ENCODE peak calls at places on chromosomes 6 and 20, in seven cellular contexts. M is neural crest cell, K is ovary, I is EL, F is fibroblast of the conjunctiva, R is B cell, V is LoVo. D is an unnamed sample.

GRCh38 chr6:144417686-144418085 is 132.6 kb downstream of the UTRN start:
- DNase-seq in F (no peak), R (no peak), M (no peak), V (no peak), I (no peak), K (no peak), D (no peak)

GRCh38 chr6:102619585-102619984 is 1226.1 kb downstream of the GRIK2 start:
- DNase-seq in M (no peak), F (no peak), I (peak; percentile 11), K (no peak), V (no peak), R (no peak), D (peak; percentile 33)

GRCh38 chr6:85111481-85112001 is 338.3 kb upstream of the NT5E start:
- DNase-seq in M (no peak), K (peak; percentile 25), I (no peak), F (no peak), R (no peak), V (no peak), D (no peak)

GRCh38 chr6:26576929-26577719 is 19.6 kb upstream of the ABT1 start:
- DNase-seq in K (peak; percentile 68), F (peak; percentile 87), I (peak; percentile 90), R (no peak), M (peak; percentile 45), V (peak; percentile 59), D (peak; percentile 43)

GRCh38 chr6:29730575-29731126 is 7.4 kb downstream of the HLA-F start:
- DNase-seq in M (no peak), K (no peak), F (no peak), V (no peak), R (no peak), I (no peak), D (no peak)

GRCh38 chr6:41370488-41371111 is 35.2 kb downstream of the NCR2 start:
- DNase-seq in F (no peak), K (no peak), R (no peak), I (peak; percentile 72), V (no peak), M (no peak), D (no peak)

GRCh38 chr6:28816909-28817807 is 106.6 kb downstream of the TRIM27 start:
- DNase-seq in F (peak; percentile 67), M (no peak), R (no peak), I (peak; percentile 90), V (peak; percentile 43), K (no peak), D (peak; percentile 94)

GRCh38 chr20:919491-919916 is 3.4 kb upstream of the ANGPT4 start:
- DNase-seq in F (no peak), K (no peak), I (no peak), M (no peak), V (no peak), R (peak; percentile 5), D (peak; percentile 65)

GRCh38 chr6:137510923-137511322 is 16.7 kb upstream of the OLIG3 start:
- DNase-seq in M (no peak), I (no peak), V (no peak), R (no peak), K (no peak), F (no peak), D (no peak)

GRCh38 chr6:51495016-51495805 is 592.2 kb downstream of the PKHD1 start:
- DNase-seq in V (no peak), M (no peak), I (no peak), K (no peak), R (no peak), F (no peak), D (no peak)

GRCh38 chr6:74785236-74785635 is 420.6 kb downstream of the COL12A1 start:
- DNase-seq in R (no peak), V (no peak), M (no peak), F (no peak), I (peak; percentile 10), K (no peak), D (no peak)

GRCh38 chr6:18457065-18457817 is 70.1 kb downstream of the RNF144B start:
- DNase-seq in M (no peak), I (no peak), K (no peak), F (no peak), R (no peak), V (no peak), D (no peak)

GRCh38 chr6:39847216-39847615 is 55.0 kb downstream of the DAAM2 start:
- DNase-seq in M (no peak), R (no peak), I (no peak), K (peak; percentile 60), F (no peak), V (no peak), D (no peak)

GRCh38 chr6:99885051-99885450 is 109.0 kb downstream of the MCHR2 start:
- DNase-seq in R (no peak), F (no peak), M (no peak), V (no peak), I (no peak), K (no peak), D (no peak)

GRCh38 chr6:38518511-38519304 is 121.0 kb downstream of the BTBD9 start:
- DNase-seq in V (no peak), R (no peak), I (no peak), M (no peak), K (no peak), F (no peak), D (no peak)

GRCh38 chr6:103570431-103570830 is 1289.3 kb downstream of the HACE1 start:
- DNase-seq in K (no peak), F (no peak), V (no peak), R (no peak), I (no peak), M (no peak), D (no peak)

GRCh38 chr6:111011360-111012142 is 29.7 kb downstream of the RPF2 start:
- DNase-seq in R (no peak), I (peak; percentile 49), V (peak; percentile 29), M (no peak), F (peak; percentile 36), K (no peak), D (peak; percentile 80)

GRCh38 chr20:50478162-50479036 is 31.8 kb upstream of the PTPN1 start:
- DNase-seq in F (no peak), I (peak; percentile 48), V (peak; percentile 64), K (no peak), M (peak; percentile 46), R (peak; percentile 85), D (peak; percentile 86)

GRCh38 chr20:19932170-19932667 is 84.9 kb upstream of the NAA20 start:
- DNase-seq in R (no peak), V (no peak), K (no peak), F (peak; percentile 66), I (peak; percentile 77), M (no peak), D (no peak)

GRCh38 chr6:118562959-118563358 is 14.9 kb downstream of the PLN start:
- DNase-seq in K (no peak), I (no peak), R (no peak), M (no peak), F (no peak), V (no peak), D (no peak)

GRCh38 chr6:119324718-119325117 is 24.8 kb downstream of the MAN1A1 start:
- DNase-seq in R (no peak), V (no peak), I (no peak), F (no peak), K (no peak), M (no peak), D (no peak)

GRCh38 chr6:145673504-145673903 is 61.8 kb downstream of the EPM2A start:
- DNase-seq in V (no peak), K (no peak), F (no peak), I (no peak), R (no peak), M (no peak), D (no peak)

GRCh38 chr6:56959094-56959493 is 4.2 kb downstream of the BEND6 start:
- DNase-seq in R (no peak), V (no peak), K (no peak), M (no peak), F (no peak), I (peak; percentile 53), D (no peak)

GRCh38 chr20:45781391-45781931 is 10.2 kb downstream of the WFDC3 start:
- DNase-seq in F (no peak), R (no peak), V (no peak), M (no peak), K (no peak), I (peak; percentile 92), D (no peak)

GRCh38 chr6:37048851-37049734 is 43.6 kb downstream of the FGD2 start:
- DNase-seq in F (peak; percentile 65), M (no peak), R (peak; percentile 88), V (no peak), I (peak; percentile 87), K (peak; percentile 49), D (no peak)

GRCh38 chr6:84774174-84775158 is 10.1 kb upstream of the TBX18 start:
- DNase-seq in I (peak; percentile 62), R (no peak), V (no peak), M (peak; percentile 43), K (peak; percentile 21), F (peak; percentile 74), D (peak; percentile 18)

GRCh38 chr20:48795732-48796131 is 32.1 kb downstream of the PREX1 start:
- DNase-seq in R (no peak), K (no peak), V (no peak), F (no peak), I (peak; percentile 37), M (no peak), D (no peak)

GRCh38 chr6:145502417-145502816 is 232.9 kb downstream of the EPM2A start:
- DNase-seq in M (no peak), R (no peak), F (no peak), K (no peak), I (no peak), V (no peak), D (no peak)